ENCODE peak calls at places on chromosomes 16 and 17, in seven cellular contexts. F is GM19239; T is stimulated activated CD8-positive, alpha-beta memory T cell treated with anti-CD3 and anti-CD28 coated beads, Interleukin-12 subunit alpha, Interleukin-12 subunit beta, amount 100 ng/mL, for 1 hour; G is EL; X is AG04450; W is epithelial cell of esophagus; J is body of pancreas. R is an unnamed sample.
A peak's percentile ranks its signal among the peaks of the same experiment; 100 is the strongest.

GRCh38 chr17:82912571-82913089 is 72.8 kb upstream of the ZNF750 start:
- DNase-seq in T (no peak), F (no peak), J (no peak), G (no peak), W (no peak), X (no peak), R (no peak)

GRCh38 chr17:42720996-42721583 is 23.8 kb downstream of the EZH1 start:
- DNase-seq in X (peak; percentile 46), G (peak; percentile 64), W (peak; percentile 75), F (peak; percentile 43), J (peak; percentile 19), T (no peak), R (peak; percentile 63)

GRCh38 chr16:28513484-28514181 is 7.0 kb upstream of the IL27 start:
- DNase-seq in T (no peak), F (no peak), J (no peak), W (no peak), G (no peak), X (no peak), R (peak; percentile 34)

GRCh38 chr16:12255919-12256665 is 279.6 kb downstream of the SNX29 start:
- DNase-seq in F (no peak), J (no peak), X (no peak), T (no peak), W (peak; percentile 51), G (no peak), R (no peak)

GRCh38 chr17:82901836-82902235 is 62.0 kb upstream of the ZNF750 start:
- DNase-seq in J (no peak), W (no peak), F (no peak), T (no peak), G (no peak), X (no peak), R (no peak)

GRCh38 chr17:42759982-42760651 is 910 bp upstream of the RAMP2 start:
- DNase-seq in F (no peak), W (no peak), X (no peak), G (no peak), T (no peak), J (no peak), R (no peak)

GRCh38 chr17:77495575-77495974 is 354.8 kb downstream of the SEC14L1 start:
- DNase-seq in J (no peak), X (no peak), F (no peak), W (no peak), T (no peak), G (no peak), R (no peak)

GRCh38 chr16:54980821-54981220 is 50.2 kb downstream of the IRX5 start:
- DNase-seq in J (no peak), X (no peak), W (no peak), G (no peak), F (no peak), T (no peak), R (no peak)

GRCh38 chr16:12201216-12201615 is 224.7 kb downstream of the SNX29 start:
- DNase-seq in X (no peak), W (no peak), F (no peak), T (no peak), J (no peak), G (no peak), R (peak; percentile 31)

GRCh38 chr16:4465977-4466779 is 8.2 kb downstream of the NMRAL1 start:
- DNase-seq in J (no peak), F (no peak), T (peak; percentile 40), X (no peak), W (no peak), G (no peak), R (no peak)

GRCh38 chr16:49193596-49193995 is 88.0 kb downstream of the CBLN1 start:
- DNase-seq in F (no peak), T (no peak), J (no peak), X (no peak), G (no peak), W (no peak), R (no peak)

GRCh38 chr16:29023279-29024278 is 38.7 kb downstream of the LAT start:
- DNase-seq in W (peak; percentile 47), J (no peak), X (no peak), F (no peak), T (no peak), G (peak; percentile 36), R (no peak)

GRCh38 chr17:59650642-59651041 is 30.9 kb downstream of the CLTC start:
- DNase-seq in X (no peak), G (no peak), W (no peak), T (no peak), J (no peak), F (no peak), R (no peak)

R was measured in AG10803.